ENCODE peak calls at places on chromosomes 5 and 9, in six cellular contexts. Z, M, N, J, U and V are unnamed samples.

GRCh38 chr9:2169035-2169434 is 153.9 kb downstream of the SMARCA2 start:
- DNase-seq in J (no peak), Z (no peak), M (no peak), U (no peak), N (no peak), V (no peak)

GRCh38 chr9:117304613-117305012 is 110.2 kb downstream of the ASTN2 start:
- DNase-seq in N (no peak), U (no peak), M (no peak), J (no peak), Z (no peak), V (no peak)

GRCh38 chr5:130964238-130965192 is 200.5 kb downstream of the HINT1 start:
- DNase-seq in M (no peak), Z (no peak), N (no peak), U (peak; percentile 12), J (no peak), V (peak; percentile 31)

GRCh38 chr5:91296691-91297143 is 86.4 kb downstream of the ARRDC3 start:
- DNase-seq in J (no peak), U (peak; percentile 87), Z (peak; percentile 93), N (peak; percentile 69), M (no peak), V (no peak)

GRCh38 chr5:76269259-76269958 is 133.7 kb upstream of the IQGAP2 start:
- DNase-seq in M (peak; percentile 9), J (no peak), N (no peak), Z (no peak), U (peak; percentile 1), V (no peak)

GRCh38 chr9:101587644-101588043 is 7.1 kb downstream of the PPP3R2 start:
- DNase-seq in N (no peak), Z (no peak), U (no peak), J (no peak), M (no peak), V (no peak)

GRCh38 chr9:78215706-78216105 is 20.2 kb upstream of the CEP78 start:
- DNase-seq in J (no peak), N (no peak), U (peak; percentile 71), Z (no peak), M (no peak), V (no peak)

GRCh38 chr5:158676642-158677489 is 422.9 kb downstream of the EBF1 start:
- DNase-seq in M (peak; percentile 21), J (no peak), U (no peak), Z (no peak), N (no peak), V (no peak)

GRCh38 chr5:139787568-139788293 is 7.9 kb upstream of the PSD2 start:
- DNase-seq in M (peak; percentile 86), N (peak; percentile 86), U (peak; percentile 18), Z (peak; percentile 92), J (peak; percentile 77), V (peak; percentile 89)

GRCh38 chr9:77488439-77489126 is 159.5 kb downstream of the GNA14 start:
- DNase-seq in N (no peak), U (no peak), M (peak; percentile 9), J (no peak), Z (no peak), V (no peak)

GRCh38 chr9:133897675-133898074 is 94.4 kb downstream of the VAV2 start:
- DNase-seq in J (no peak), M (no peak), Z (no peak), U (no peak), N (no peak), V (peak; percentile 67)

GRCh38 chr5:31853398-31854135 is 214.6 kb downstream of the PDZD2 start:
- DNase-seq in J (no peak), M (no peak), U (no peak), Z (no peak), N (no peak), V (no peak)

GRCh38 chr5:111670826-111671492 is 86.0 kb downstream of the NREP start:
- DNase-seq in J (no peak), U (no peak), Z (no peak), M (no peak), N (no peak), V (peak; percentile 40)

GRCh38 chr9:36151306-36152210 is 15.0 kb downstream of the GLIPR2 start:
- DNase-seq in J (peak; percentile 61), Z (peak; percentile 77), U (peak; percentile 75), M (peak; percentile 93), N (peak; percentile 80), V (no peak)

GRCh38 chr5:113005454-113005853 is 28.9 kb downstream of the DCP2 start:
- DNase-seq in U (peak; percentile 53), M (no peak), Z (no peak), J (no peak), N (no peak), V (no peak)

GRCh38 chr5:80481019-80481893 is 6.6 kb upstream of the FAM151B start:
- DNase-seq in U (peak; percentile 34), J (peak; percentile 61), M (peak; percentile 76), N (no peak), Z (no peak), V (peak; percentile 78)

GRCh38 chr5:14277407-14278320 is 134.5 kb downstream of the TRIO start:
- DNase-seq in Z (no peak), N (no peak), U (no peak), J (no peak), M (no peak), V (no peak)

GRCh38 chr5:43232943-43233833 is 41.2 kb downstream of the NIM1K start:
- DNase-seq in M (no peak), J (no peak), N (no peak), U (no peak), Z (no peak), V (no peak)

GRCh38 chr9:469672-470040 is 255.0 kb downstream of the DOCK8 start:
- DNase-seq in Z (no peak), N (peak; percentile 32), U (no peak), J (no peak), M (peak; percentile 72), V (no peak)

GRCh38 chr9:21516796-21517195 is 34.7 kb upstream of the IFNE start:
- DNase-seq in U (no peak), Z (no peak), M (no peak), J (no peak), N (no peak), V (no peak)

GRCh38 chr9:26955921-26956886 is at the start of gene IFT74:
- DNase-seq in N (peak; percentile 99), Z (peak; percentile 99), J (peak; percentile 99), M (peak; percentile 96), U (peak; percentile 95), V (peak; percentile 99)

GRCh38 chr9:69120380-69121154 is 53.5 kb upstream of the TJP2 start:
- DNase-seq in Z (no peak), N (peak; percentile 53), M (peak; percentile 21), J (no peak), U (no peak), V (no peak)

GRCh38 chr5:160496784-160497183 is 75.1 kb downstream of the PTTG1 start:
- DNase-seq in M (no peak), N (no peak), J (peak; percentile 38), U (no peak), Z (no peak), V (peak; percentile 29)

GRCh38 chr5:111425205-111425604 is 87.1 kb downstream of the STARD4 start:
- DNase-seq in M (no peak), N (no peak), U (no peak), Z (no peak), J (no peak), V (no peak)

GRCh38 chr9:112028242-112029221 is 131.9 kb downstream of the UGCG start:
- DNase-seq in Z (no peak), U (no peak), M (peak; percentile 97), J (no peak), N (no peak), V (no peak)

GRCh38 chr5:2529371-2530100 is 221.9 kb downstream of the IRX2 start:
- DNase-seq in M (no peak), Z (no peak), N (no peak), J (no peak), U (no peak), V (no peak)

GRCh38 chr5:45017568-45017967 is 208.8 kb downstream of the MRPS30 start:
- DNase-seq in N (no peak), U (no peak), Z (no peak), M (no peak), J (no peak), V (no peak)

DNA sequence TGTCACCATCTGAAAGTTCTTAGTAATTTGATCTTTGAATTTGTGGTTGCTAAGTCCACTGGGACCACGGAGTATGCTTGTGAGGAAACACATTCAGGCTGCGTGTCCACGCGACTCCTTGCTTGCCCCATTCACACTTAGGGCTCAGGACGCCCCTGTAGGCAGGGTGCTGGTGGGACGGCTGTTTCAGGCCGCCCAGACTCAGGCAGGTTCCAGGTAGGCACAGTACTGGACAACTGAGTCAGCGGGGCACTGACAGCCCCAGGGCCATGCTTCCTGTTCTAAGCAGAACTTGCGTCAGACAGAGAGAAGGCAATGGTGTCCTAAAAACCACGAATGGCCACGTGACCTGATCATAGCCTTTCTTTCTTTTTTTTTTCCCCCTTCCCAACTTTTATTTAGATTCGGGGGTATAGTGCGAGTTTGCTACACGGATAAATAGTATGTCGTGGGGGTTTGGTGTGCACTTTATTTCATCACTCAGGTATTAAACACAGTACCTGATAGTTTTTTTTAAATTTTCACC is 7.7 kb upstream of the RASGEF1C start:
- DNase-seq in N (no peak), U (no peak), Z (no peak), J (no peak), M (no peak), V (no peak)
- TF ChIP-seq CTCF in N (no peak), U (no peak), Z (no peak), J (no peak), M (no peak), V (no peak)

DNA sequence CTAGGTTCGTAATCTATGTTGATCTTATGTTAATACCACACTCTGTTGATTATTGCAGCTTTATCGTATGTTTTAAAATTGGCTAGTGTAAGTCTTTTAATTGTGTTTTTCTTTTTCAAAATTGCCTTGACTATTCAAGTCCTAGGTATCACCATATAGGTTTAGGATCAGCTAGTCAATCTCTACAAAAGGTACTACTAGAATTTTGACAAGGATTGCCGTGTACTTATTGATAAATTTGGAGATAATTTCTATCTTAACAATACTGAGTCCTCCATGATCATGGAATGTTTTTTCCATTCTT is 117.9 kb upstream of the PRSS3 start:
- DNase-seq in M (no peak), J (no peak), N (no peak), U (no peak), Z (no peak), V (no peak)
- H3K4me3 ChIP-seq in M (no peak overlapping the region), J (peak overlapping the region; percentile 53), N (peak overlapping the region; percentile 83), U (peak overlapping the region; percentile 59), Z (peak overlapping the region; percentile 50), V (peak overlapping the region; percentile 40)

GRCh38 chr5:164048527-164048926 is 543.1 kb downstream of the MAT2B start:
- DNase-seq in U (no peak), Z (no peak), N (no peak), M (no peak), J (no peak), V (peak; percentile 2)
- TF ChIP-seq CTCF in U (no peak), Z (no peak), N (no peak), M (no peak), J (no peak), V (no peak)

DNA sequence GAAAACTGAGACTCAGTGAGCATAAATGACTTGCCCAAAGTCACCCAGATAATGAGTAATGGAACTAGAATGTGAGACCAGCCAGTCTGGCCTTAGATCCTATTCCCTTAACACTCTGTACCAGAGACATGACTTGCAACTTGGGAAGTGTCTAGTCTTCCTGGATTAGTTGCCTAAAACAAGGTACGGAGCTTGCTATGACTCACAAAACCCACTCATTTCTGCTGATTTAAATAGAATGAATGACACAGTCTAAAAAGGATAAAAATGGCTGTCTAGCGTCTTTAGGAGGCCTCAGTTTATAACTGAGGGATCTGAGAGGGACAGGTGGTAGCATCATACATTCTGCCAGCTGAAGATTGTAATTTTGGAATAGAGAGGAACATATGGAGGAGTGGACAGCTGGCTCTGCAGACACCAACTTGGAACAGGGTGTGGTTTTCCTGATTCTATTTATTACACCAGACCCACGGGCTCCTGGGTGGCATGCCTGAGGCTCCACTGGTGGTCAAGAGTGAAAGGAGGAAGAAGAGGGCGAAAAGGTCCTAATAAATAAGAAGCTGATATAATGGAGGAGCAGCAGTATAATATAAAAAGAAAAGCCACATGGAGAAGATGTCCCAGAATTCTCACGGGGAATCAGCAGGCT is 62.7 kb downstream of the ABLIM3 start:
- DNase-seq in Z (no peak), U (peak; percentile 80), M (no peak), N (no peak), J (peak; percentile 47), V (peak; percentile 64)
- H3K4me3 ChIP-seq in Z (no peak overlapping the region), U (no peak overlapping the region), M (no peak overlapping the region), N (no peak overlapping the region), J (no peak overlapping the region), V (no peak overlapping the region)